ENCODE peak calls at places on chromosomes 5 and 9, in nine cellular contexts. G is CD4-positive, alpha-beta memory T cell; F is thoracic aorta; W is GM12878; C is tibial artery; N is SJSA1; H is adrenal gland; J is keratinocyte; U is iPS DF 6.9. P is an unnamed sample. For H3K9me3 and H3K36me3, the result is how much of the 10 kb centered on the place peaks cover.

GRCh38 chr9:107637421-107638420 is 148.2 kb upstream of the KLF4 start:
- DNase-seq in N (peak), U (peak), H (peak), F (peak), C (peak), G (no peak), J (no peak), W (no peak), P (peak)

GRCh38 chr9:93125331-93125894 is 8.6 kb downstream of the NINJ1 start:
- DNase-seq in C (peak), N (no peak), U (no peak), W (no peak), F (peak), G (peak), J (no peak), H (peak), P (no peak)

GRCh38 chr5:111197523-111197922 is 26.7 kb upstream of the CAMK4 start:
- DNase-seq in J (no peak), W (no peak), G (no peak), H (no peak), N (no peak), U (no peak), C (no peak), F (no peak), P (peak)

GRCh38 chr5:90201923-90202322 is 207.6 kb downstream of the CETN3 start:
- DNase-seq in G (no peak), J (no peak), W (no peak), U (no peak), C (no peak), F (no peak), N (no peak), H (no peak), P (no peak)

GRCh38 chr9:124660341-124660801 is 110.7 kb downstream of the NR6A1 start:
- DNase-seq in J (no peak), W (peak), H (peak), F (no peak), U (no peak), C (no peak), G (no peak), N (peak), P (peak)

GRCh38 chr9:35603506-35603985 is 1.5 kb upstream of the TESK1 start:
- DNase-seq in C (peak), N (no peak), G (peak), F (no peak), U (no peak), H (peak), W (no peak), J (no peak), P (no peak)

GRCh38 chr9:93574091-93574899 is 2.1 kb upstream of the PHF2 start:
- DNase-seq in U (no peak), G (no peak), F (no peak), W (no peak), H (no peak), J (no peak), N (peak), C (no peak), P (no peak)

GRCh38 chr9:15522130-15522755 is 11.5 kb upstream of the PSIP1 start:
- DNase-seq in N (no peak), G (no peak), H (no peak), C (no peak), F (no peak), J (no peak), W (no peak), U (no peak), P (no peak)

GRCh38 chr9:136697821-136698526 is 10.7 kb upstream of the AGPAT2 start:
- DNase-seq in U (no peak), N (no peak), J (no peak), C (no peak), G (no peak), F (no peak), H (no peak), W (no peak), P (no peak)

GRCh38 chr5:90866915-90867715 is 308.5 kb downstream of the ADGRV1 start:
- DNase-seq in W (no peak), J (no peak), N (no peak), G (no peak), H (peak), C (no peak), F (no peak), U (no peak), P (no peak)

GRCh38 chr5:134088291-134088690 is 26.2 kb upstream of the TCF7 start:
- DNase-seq in W (no peak), J (no peak), H (no peak), U (no peak), G (no peak), F (no peak), N (no peak), C (no peak), P (no peak)

GRCh38 chr9:130333041-130334040 is 67.8 kb downstream of the HMCN2 start:
- DNase-seq in W (no peak), N (no peak), H (no peak), C (no peak), G (no peak), U (no peak), F (no peak), J (no peak), P (peak)

GRCh38 chr9:1458503-1458902 is 408.3 kb downstream of the DMRT2 start:
- DNase-seq in F (no peak), W (no peak), J (peak), N (peak), U (no peak), H (no peak), C (no peak), G (no peak), P (no peak)

GRCh38 chr9:134455951-134456739 is 129.9 kb downstream of the RXRA start:
- DNase-seq in H (peak), J (peak), U (no peak), N (peak), F (peak), G (peak), C (peak), W (no peak), P (peak)

GRCh38 chr9:132182609-132183073 is 20.8 kb downstream of the NTNG2 start:
- DNase-seq in F (no peak), G (no peak), H (no peak), U (no peak), C (no peak), W (no peak), J (no peak), N (no peak), P (peak)

GRCh38 chr5:171644536-171644935 is 141.1 kb upstream of the SMIM23 start:
- DNase-seq in J (no peak), G (no peak), F (no peak), C (no peak), W (no peak), N (no peak), H (no peak), U (no peak), P (no peak)

GRCh38 chr9:93473411-93473810 is 20.0 kb upstream of the FAM120AOS start:
- DNase-seq in W (no peak), H (no peak), C (no peak), U (no peak), F (no peak), N (no peak), J (no peak), G (no peak), P (no peak)

GRCh38 chr9:15642369-15642962 is 89.6 kb downstream of the CCDC171 start:
- DNase-seq in J (no peak), F (no peak), U (peak), H (no peak), N (no peak), C (no peak), G (no peak), W (no peak), P (no peak)

GRCh38 chr9:112409758-112410157 is 29.9 kb downstream of the HSDL2 start:
- DNase-seq in G (no peak), U (no peak), J (no peak), C (no peak), F (no peak), H (no peak), N (no peak), W (no peak), P (no peak)

GRCh38 chr9:1869843-1870242 is 145.3 kb upstream of the SMARCA2 start:
- DNase-seq in J (no peak), H (no peak), C (no peak), U (peak), N (no peak), W (no peak), F (no peak), G (peak), P (no peak)

GRCh38 chr5:66302344-66302743 is 158.2 kb downstream of the SREK1 start:
- DNase-seq in J (no peak), F (no peak), G (no peak), N (no peak), C (no peak), U (no peak), H (no peak), W (no peak), P (no peak)

GRCh38 chr5:66299463-66299862 is 155.4 kb downstream of the SREK1 start:
- DNase-seq in C (no peak), N (no peak), J (no peak), G (no peak), W (no peak), F (no peak), U (no peak), H (no peak), P (no peak)
- H3K9me3 ChIP-seq in C (under half), N (under half), J (under half), G (under half), W (under half), F (under half), U (under half), H (under half), P (under half)

DNA sequence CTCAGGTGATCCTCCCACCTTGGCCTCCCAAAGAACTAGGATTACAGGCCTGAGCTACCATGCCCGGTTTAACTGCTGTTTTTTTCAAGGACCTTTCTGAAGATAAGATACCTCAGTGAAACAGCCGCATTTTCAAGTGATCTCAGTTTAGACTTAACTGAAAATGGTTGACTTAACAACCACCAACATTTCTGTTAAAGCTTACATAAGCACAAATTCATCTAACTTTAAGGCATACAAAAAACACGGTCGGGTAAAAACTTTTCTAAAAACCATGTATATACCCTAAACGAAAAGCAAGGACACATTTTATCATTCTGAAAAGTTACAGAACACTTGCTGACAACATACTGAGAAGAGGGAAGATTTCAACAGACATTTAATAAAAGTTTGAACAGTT is 22.9 kb downstream of the UBAP2 start:
- DNase-seq in W (no peak), F (no peak), G (no peak), J (no peak), N (no peak), C (no peak), H (no peak), U (no peak), P (no peak)
- H3K4me3 ChIP-seq in W (no peak), F (no peak), G (no peak), J (no peak), N (no peak), C (no peak), H (no peak), U (no peak), P (no peak)

GRCh38 chr5:151181818-151182217 is 24.2 kb upstream of the ANXA6 start:
- DNase-seq in F (no peak), J (no peak), U (no peak), H (no peak), W (no peak), C (no peak), N (peak), G (no peak), P (no peak)
- H3K36me3 ChIP-seq in F (under half), J (under half), U (under half), H (under half), W (under half), C (under half), N (under half), G (half or more), P (under half)

GRCh38 chr5:45779874-45780671 is 83.9 kb upstream of the HCN1 start:
- DNase-seq in U (no peak), N (no peak), G (no peak), F (no peak), W (no peak), H (no peak), J (no peak), C (no peak), P (no peak)

GRCh38 chr5:45772402-45772801 is 76.2 kb upstream of the HCN1 start:
- DNase-seq in N (no peak), F (no peak), U (no peak), G (no peak), H (no peak), W (no peak), J (no peak), C (no peak), P (no peak)

GRCh38 chr5:45774528-45774927 is 78.3 kb upstream of the HCN1 start:
- DNase-seq in W (no peak), U (no peak), F (no peak), J (no peak), N (no peak), H (no peak), C (no peak), G (no peak), P (no peak)
- H3K9me3 ChIP-seq in W (under half), U (under half), F (under half), J (under half), N (under half), H (under half), C (under half), G (under half), P (under half)

DNA sequence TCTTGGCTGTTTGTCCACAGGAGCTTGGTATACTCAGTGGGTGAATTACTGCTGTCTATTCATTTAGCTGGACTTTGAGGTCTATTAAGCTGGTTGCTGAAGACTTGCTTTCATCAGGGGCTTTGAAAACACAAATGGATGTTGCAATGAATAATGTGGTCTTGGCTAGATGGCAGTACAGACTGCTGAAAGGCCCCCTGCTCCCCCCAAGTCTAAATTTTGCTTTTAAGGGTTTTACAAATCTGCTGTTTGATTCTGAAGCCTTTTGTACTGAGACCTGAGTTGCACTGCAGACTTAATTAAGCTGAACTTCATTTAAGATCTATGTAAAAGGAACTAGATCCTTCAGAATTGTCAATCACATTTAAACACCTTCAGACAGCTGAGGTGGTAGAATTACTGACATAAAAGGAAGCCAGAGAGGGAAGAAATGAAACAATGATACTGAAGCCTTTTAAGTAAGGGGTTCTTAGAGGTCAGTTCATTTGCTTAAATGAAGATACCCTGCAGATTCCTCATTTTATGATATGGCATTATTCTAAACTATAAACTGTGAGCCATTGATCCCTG is 37.3 kb downstream of the KCTD16 start:
- DNase-seq in J (no peak), C (no peak), H (no peak), N (no peak), U (no peak), G (no peak), W (no peak), F (no peak), P (no peak)
- H3K4me3 ChIP-seq in J (no peak), C (no peak), H (no peak), N (no peak), U (no peak), G (no peak), W (no peak), F (no peak), P (no peak)